ENCODE peak calls at places on chromosomes 7 and 10, in eight cellular contexts. B, A, Y, C, R, V, G and Q are unnamed samples.

GRCh38 chr7:158824028-158824427 is 5.3 kb downstream of the ESYT2 start:
- DNase-seq in V (no peak), B (no peak), G (no peak), A (no peak), C (no peak), R (no peak), Y (peak; percentile 61), Q (no peak)

GRCh38 chr10:9863559-9864121 is 1154.0 kb upstream of the CELF2 start:
- DNase-seq in V (no peak), Y (no peak), B (no peak), C (no peak), G (no peak), A (no peak), R (no peak), Q (no peak)

GRCh38 chr7:141220263-141220662 is 146.4 kb downstream of the TMEM178B start:
- DNase-seq in A (no peak), V (no peak), C (peak; percentile 17), B (no peak), Y (peak; percentile 40), R (peak; percentile 53), G (peak; percentile 83), Q (no peak)

GRCh38 chr10:101453791-101454718 is 100.1 kb downstream of the BTRC start:
- DNase-seq in Y (no peak), G (no peak), V (no peak), C (no peak), A (no peak), R (peak; percentile 60), B (peak; percentile 55), Q (no peak)

GRCh38 chr7:100465702-100466311 is 1.7 kb upstream of the SPACDR start:
- DNase-seq in Y (no peak), C (no peak), V (no peak), A (no peak), R (peak; percentile 71), G (peak; percentile 86), B (peak; percentile 73), Q (no peak)

GRCh38 chr7:105656922-105657521 is 75.7 kb upstream of the EFCAB10 start:
- DNase-seq in C (peak; percentile 2), G (no peak), V (no peak), Y (peak; percentile 76), R (peak; percentile 66), B (peak; percentile 17), A (no peak), Q (no peak)

GRCh38 chr10:103660364-103661197 is 167.1 kb downstream of the NEURL1 start:
- DNase-seq in C (peak; percentile 78), B (peak; percentile 66), A (no peak), G (peak; percentile 0), Y (peak; percentile 76), R (no peak), V (no peak), Q (no peak)

GRCh38 chr10:25117757-25118156 is 57.0 kb upstream of the GPR158 start:
- DNase-seq in Y (no peak), V (no peak), G (no peak), R (no peak), B (no peak), C (no peak), A (no peak), Q (no peak)

GRCh38 chr7:129169705-129170319 is 18.6 kb upstream of the SMO start:
- DNase-seq in C (no peak), Y (peak; percentile 63), B (no peak), R (no peak), G (no peak), V (no peak), A (no peak), Q (no peak)

GRCh38 chr7:111832159-111832558 is 269.9 kb upstream of the IMMP2L start:
- DNase-seq in V (no peak), C (no peak), G (no peak), A (no peak), B (peak; percentile 47), R (no peak), Y (no peak), Q (no peak)

GRCh38 chr7:66099551-66100407 is 14.9 kb upstream of the CRCP start:
- DNase-seq in V (no peak), Y (no peak), R (peak; percentile 74), B (peak; percentile 92), C (peak; percentile 82), G (peak; percentile 32), A (no peak), Q (no peak)

GRCh38 chr7:108348913-108349312 is 107.3 kb downstream of the NRCAM start:
- DNase-seq in B (peak; percentile 83), R (no peak), V (no peak), C (peak; percentile 2), Y (no peak), A (peak; percentile 35), G (no peak), Q (no peak)

GRCh38 chr10:100119726-100120125 is 38.1 kb upstream of the CPN1 start:
- DNase-seq in R (no peak), A (no peak), G (no peak), B (no peak), V (no peak), C (no peak), Y (no peak), Q (no peak)

GRCh38 chr10:72308320-72308987 is 34.7 kb downstream of the DDIT4 start:
- DNase-seq in Y (no peak), R (no peak), B (peak; percentile 95), A (no peak), C (no peak), V (no peak), G (no peak), Q (no peak)

GRCh38 chr10:29736325-29737208 is 101.8 kb upstream of the SVIL start:
- DNase-seq in Y (peak; percentile 49), V (peak; percentile 73), A (no peak), G (peak; percentile 23), C (peak; percentile 37), B (peak; percentile 50), R (peak; percentile 33), Q (no peak)

GRCh38 chr7:1305873-1306272 is 73.2 kb downstream of the UNCX start:
- DNase-seq in A (no peak), C (no peak), R (no peak), G (no peak), B (no peak), Y (no peak), V (no peak), Q (no peak)

GRCh38 chr10:15339857-15340256 is 31.2 kb downstream of the FAM171A1 start:
- DNase-seq in V (no peak), R (no peak), B (no peak), G (no peak), Y (no peak), A (no peak), C (no peak), Q (no peak)